ENCODE peak calls at places on chromosomes 16 and 17, in ten cellular contexts. One of them, this sample, is unnamed.

GRCh38 chr16:88730632-88731607 is 24.6 kb downstream of the CTU2 start:
- DNase-seq in esophagus squamous epithelium: no peak
- DNase-seq in PC-3: no peak
- DNase-seq in lower leg skin: no peak
- DNase-seq in GM20000: no peak
- DNase-seq in stomach: no peak
- DNase-seq in heart right ventricle: no peak
- DNase-seq in AG04450: no peak
- DNase-seq in astrocyte of the spinal cord: peak; percentile 72
- DNase-seq in neural crest cell: no peak
- DNase-seq in this sample: no peak

GRCh38 chr17:81683208-81683583 is 401 bp downstream of the ARL16 start:
- DNase-seq in heart right ventricle: no peak
- DNase-seq in AG04450: no peak
- DNase-seq in GM20000: no peak
- DNase-seq in lower leg skin: no peak
- DNase-seq in PC-3: no peak
- DNase-seq in esophagus squamous epithelium: no peak
- DNase-seq in stomach: no peak
- DNase-seq in neural crest cell: no peak
- DNase-seq in astrocyte of the spinal cord: no peak
- DNase-seq in this sample: no peak

GRCh38 chr16:66899310-66899944 is 19.1 kb downstream of the PDP2 start:
- DNase-seq in GM20000: no peak
- DNase-seq in lower leg skin: no peak
- DNase-seq in astrocyte of the spinal cord: no peak
- DNase-seq in stomach: no peak
- DNase-seq in AG04450: no peak
- DNase-seq in neural crest cell: no peak
- DNase-seq in heart right ventricle: no peak
- DNase-seq in PC-3: no peak
- DNase-seq in esophagus squamous epithelium: no peak
- DNase-seq in this sample: peak; percentile 50

GRCh38 chr17:20281860-20282259 is 185.5 kb downstream of the LGALS9B start:
- DNase-seq in esophagus squamous epithelium: no peak
- DNase-seq in AG04450: no peak
- DNase-seq in lower leg skin: no peak
- DNase-seq in stomach: no peak
- DNase-seq in astrocyte of the spinal cord: peak; percentile 16
- DNase-seq in GM20000: no peak
- DNase-seq in heart right ventricle: peak; percentile 36
- DNase-seq in neural crest cell: no peak
- DNase-seq in PC-3: no peak
- DNase-seq in this sample: no peak

GRCh38 chr16:88534731-88535141 is 35.5 kb upstream of the ZC3H18 start:
- DNase-seq in lower leg skin: no peak
- DNase-seq in GM20000: peak; percentile 82
- DNase-seq in esophagus squamous epithelium: no peak
- DNase-seq in AG04450: no peak
- DNase-seq in PC-3: peak; percentile 19
- DNase-seq in astrocyte of the spinal cord: peak; percentile 33
- DNase-seq in neural crest cell: no peak
- DNase-seq in heart right ventricle: peak; percentile 49
- DNase-seq in stomach: no peak
- DNase-seq in this sample: peak; percentile 50

GRCh38 chr16:11225677-11226549 is 30.1 kb downstream of the SOCS1 start:
- DNase-seq in AG04450: no peak
- DNase-seq in lower leg skin: no peak
- DNase-seq in neural crest cell: no peak
- DNase-seq in stomach: no peak
- DNase-seq in PC-3: no peak
- DNase-seq in esophagus squamous epithelium: no peak
- DNase-seq in heart right ventricle: no peak
- DNase-seq in GM20000: no peak
- DNase-seq in astrocyte of the spinal cord: no peak
- DNase-seq in this sample: no peak

GRCh38 chr16:4765511-4766474 is 1.2 kb downstream of the ZNF500 start:
- DNase-seq in AG04450: no peak
- DNase-seq in astrocyte of the spinal cord: no peak
- DNase-seq in PC-3: no peak
- DNase-seq in stomach: no peak
- DNase-seq in neural crest cell: no peak
- DNase-seq in lower leg skin: no peak
- DNase-seq in GM20000: no peak
- DNase-seq in heart right ventricle: no peak
- DNase-seq in esophagus squamous epithelium: no peak
- DNase-seq in this sample: no peak

GRCh38 chr16:3119701-3120408 is 7.5 kb downstream of the ZNF205 start:
- DNase-seq in stomach: no peak
- DNase-seq in heart right ventricle: no peak
- DNase-seq in lower leg skin: no peak
- DNase-seq in astrocyte of the spinal cord: no peak
- DNase-seq in esophagus squamous epithelium: no peak
- DNase-seq in PC-3: no peak
- DNase-seq in AG04450: no peak
- DNase-seq in GM20000: no peak
- DNase-seq in neural crest cell: no peak
- DNase-seq in this sample: no peak

GRCh38 chr16:46954562-46954961 is 18.9 kb downstream of the DNAJA2 start:
- DNase-seq in heart right ventricle: no peak
- DNase-seq in AG04450: no peak
- DNase-seq in astrocyte of the spinal cord: no peak
- DNase-seq in GM20000: no peak
- DNase-seq in PC-3: no peak
- DNase-seq in esophagus squamous epithelium: no peak
- DNase-seq in lower leg skin: no peak
- DNase-seq in neural crest cell: no peak
- DNase-seq in stomach: no peak
- DNase-seq in this sample: no peak

GRCh38 chr16:83365166-83365565 is 442.6 kb upstream of the HSBP1 start:
- DNase-seq in PC-3: no peak
- DNase-seq in esophagus squamous epithelium: no peak
- DNase-seq in GM20000: no peak
- DNase-seq in stomach: no peak
- DNase-seq in AG04450: no peak
- DNase-seq in lower leg skin: no peak
- DNase-seq in heart right ventricle: no peak
- DNase-seq in astrocyte of the spinal cord: no peak
- DNase-seq in neural crest cell: no peak
- DNase-seq in this sample: peak; percentile 16

GRCh38 chr16:75965504-75966374 is 239.4 kb upstream of the CPHXL start:
- DNase-seq in stomach: no peak
- DNase-seq in AG04450: no peak
- DNase-seq in lower leg skin: no peak
- DNase-seq in astrocyte of the spinal cord: peak; percentile 11
- DNase-seq in neural crest cell: no peak
- DNase-seq in esophagus squamous epithelium: no peak
- DNase-seq in PC-3: peak; percentile 53
- DNase-seq in heart right ventricle: no peak
- DNase-seq in GM20000: no peak
- DNase-seq in this sample: no peak

GRCh38 chr16:9258423-9259051 is 167.1 kb downstream of the HAPSTR1 start:
- DNase-seq in PC-3: peak; percentile 39
- DNase-seq in lower leg skin: no peak
- DNase-seq in neural crest cell: peak; percentile 36
- DNase-seq in esophagus squamous epithelium: no peak
- DNase-seq in stomach: no peak
- DNase-seq in astrocyte of the spinal cord: peak; percentile 4
- DNase-seq in GM20000: peak; percentile 50
- DNase-seq in heart right ventricle: peak; percentile 17
- DNase-seq in AG04450: no peak
- DNase-seq in this sample: peak; percentile 1

GRCh38 chr16:19116711-19117449 is 3.1 kb downstream of the ITPRIPL2 start:
- DNase-seq in heart right ventricle: no peak
- DNase-seq in lower leg skin: no peak
- DNase-seq in AG04450: no peak
- DNase-seq in stomach: no peak
- DNase-seq in esophagus squamous epithelium: no peak
- DNase-seq in astrocyte of the spinal cord: no peak
- DNase-seq in GM20000: no peak
- DNase-seq in neural crest cell: no peak
- DNase-seq in PC-3: no peak
- DNase-seq in this sample: peak; percentile 30

GRCh38 chr16:19115148-19116021 is 1.6 kb downstream of the ITPRIPL2 start:
- DNase-seq in heart right ventricle: peak; percentile 25
- DNase-seq in neural crest cell: no peak
- DNase-seq in AG04450: no peak
- DNase-seq in lower leg skin: no peak
- DNase-seq in GM20000: no peak
- DNase-seq in stomach: no peak
- DNase-seq in astrocyte of the spinal cord: no peak
- DNase-seq in esophagus squamous epithelium: no peak
- DNase-seq in PC-3: no peak
- DNase-seq in this sample: peak; percentile 23

GRCh38 chr16:19110537-19111391 is 3.0 kb upstream of the ITPRIPL2 start:
- DNase-seq in GM20000: no peak
- DNase-seq in AG04450: no peak
- DNase-seq in PC-3: no peak
- DNase-seq in stomach: no peak
- DNase-seq in heart right ventricle: no peak
- DNase-seq in astrocyte of the spinal cord: no peak
- DNase-seq in esophagus squamous epithelium: no peak
- DNase-seq in lower leg skin: no peak
- DNase-seq in neural crest cell: no peak
- DNase-seq in this sample: no peak

GRCh38 chr16:19113577-19114358 is at the start of gene ITPRIPL2:
- DNase-seq in heart right ventricle: peak; percentile 91
- DNase-seq in PC-3: peak; percentile 87
- DNase-seq in neural crest cell: peak; percentile 58
- DNase-seq in GM20000: peak; percentile 75
- DNase-seq in esophagus squamous epithelium: no peak
- DNase-seq in lower leg skin: peak; percentile 84
- DNase-seq in AG04450: no peak
- DNase-seq in stomach: peak; percentile 83
- DNase-seq in astrocyte of the spinal cord: peak; percentile 90
- DNase-seq in this sample: peak; percentile 97

GRCh38 chr16:19114359-19115147 is 789 bp downstream of the ITPRIPL2 start:
- DNase-seq in PC-3: peak; percentile 34
- DNase-seq in lower leg skin: peak; percentile 65
- DNase-seq in neural crest cell: peak; percentile 41
- DNase-seq in stomach: peak; percentile 61
- DNase-seq in AG04450: no peak
- DNase-seq in astrocyte of the spinal cord: peak; percentile 72
- DNase-seq in GM20000: peak; percentile 78
- DNase-seq in esophagus squamous epithelium: no peak
- DNase-seq in heart right ventricle: peak; percentile 65
- DNase-seq in this sample: peak; percentile 77
- TF ChIP-seq CTCF in PC-3: no peak
- TF ChIP-seq CTCF in lower leg skin: no peak
- TF ChIP-seq CTCF in neural crest cell: no peak
- TF ChIP-seq CTCF in stomach: no peak
- TF ChIP-seq CTCF in AG04450: peak; percentile 33
- TF ChIP-seq CTCF in astrocyte of the spinal cord: peak; percentile 22
- TF ChIP-seq CTCF in GM20000: no peak
- TF ChIP-seq CTCF in esophagus squamous epithelium: no peak
- TF ChIP-seq CTCF in heart right ventricle: peak; percentile 49
- TF ChIP-seq CTCF in this sample: no peak

GRCh38 chr17:45376171-45376564 is 56.5 kb downstream of the ARHGAP27 start:
- DNase-seq in esophagus squamous epithelium: no peak
- DNase-seq in neural crest cell: no peak
- DNase-seq in GM20000: no peak
- DNase-seq in lower leg skin: no peak
- DNase-seq in AG04450: no peak
- DNase-seq in stomach: no peak
- DNase-seq in heart right ventricle: no peak
- DNase-seq in astrocyte of the spinal cord: no peak
- DNase-seq in PC-3: no peak
- DNase-seq in this sample: no peak
- TF ChIP-seq CTCF in esophagus squamous epithelium: no peak
- TF ChIP-seq CTCF in neural crest cell: no peak
- TF ChIP-seq CTCF in GM20000: no peak
- TF ChIP-seq CTCF in lower leg skin: no peak
- TF ChIP-seq CTCF in AG04450: no peak
- TF ChIP-seq CTCF in stomach: no peak
- TF ChIP-seq CTCF in heart right ventricle: no peak
- TF ChIP-seq CTCF in astrocyte of the spinal cord: no peak
- TF ChIP-seq CTCF in PC-3: no peak
- TF ChIP-seq CTCF in this sample: no peak

DNA sequence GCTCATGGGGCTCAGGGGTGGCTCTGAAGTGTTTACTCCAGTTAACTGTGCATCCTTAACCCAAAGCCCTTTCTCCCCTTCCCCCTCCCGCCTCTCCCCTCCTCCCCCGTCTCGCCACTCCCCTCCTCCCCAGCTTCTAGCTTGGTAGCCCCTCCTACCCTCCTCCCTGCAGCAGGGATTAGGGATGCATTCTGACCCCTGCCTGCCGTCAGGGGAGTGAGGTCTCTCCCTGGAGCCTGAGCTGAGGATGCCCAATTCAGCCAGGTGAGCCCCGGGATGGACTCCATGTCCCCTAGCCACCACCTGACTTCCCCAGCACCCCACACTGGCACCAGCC is 1.6 kb downstream of the HS3ST6 start:
- DNase-seq in esophagus squamous epithelium: no peak
- DNase-seq in GM20000: no peak
- DNase-seq in AG04450: no peak
- DNase-seq in astrocyte of the spinal cord: no peak
- DNase-seq in PC-3: no peak
- DNase-seq in heart right ventricle: no peak
- DNase-seq in neural crest cell: no peak
- DNase-seq in stomach: no peak
- DNase-seq in lower leg skin: no peak
- DNase-seq in this sample: no peak
- TF ChIP-seq CTCF in esophagus squamous epithelium: no peak
- TF ChIP-seq CTCF in GM20000: no peak
- TF ChIP-seq CTCF in AG04450: no peak
- TF ChIP-seq CTCF in astrocyte of the spinal cord: no peak
- TF ChIP-seq CTCF in PC-3: no peak
- TF ChIP-seq CTCF in heart right ventricle: no peak
- TF ChIP-seq CTCF in neural crest cell: no peak
- TF ChIP-seq CTCF in stomach: no peak
- TF ChIP-seq CTCF in lower leg skin: no peak
- TF ChIP-seq CTCF in this sample: no peak

DNA sequence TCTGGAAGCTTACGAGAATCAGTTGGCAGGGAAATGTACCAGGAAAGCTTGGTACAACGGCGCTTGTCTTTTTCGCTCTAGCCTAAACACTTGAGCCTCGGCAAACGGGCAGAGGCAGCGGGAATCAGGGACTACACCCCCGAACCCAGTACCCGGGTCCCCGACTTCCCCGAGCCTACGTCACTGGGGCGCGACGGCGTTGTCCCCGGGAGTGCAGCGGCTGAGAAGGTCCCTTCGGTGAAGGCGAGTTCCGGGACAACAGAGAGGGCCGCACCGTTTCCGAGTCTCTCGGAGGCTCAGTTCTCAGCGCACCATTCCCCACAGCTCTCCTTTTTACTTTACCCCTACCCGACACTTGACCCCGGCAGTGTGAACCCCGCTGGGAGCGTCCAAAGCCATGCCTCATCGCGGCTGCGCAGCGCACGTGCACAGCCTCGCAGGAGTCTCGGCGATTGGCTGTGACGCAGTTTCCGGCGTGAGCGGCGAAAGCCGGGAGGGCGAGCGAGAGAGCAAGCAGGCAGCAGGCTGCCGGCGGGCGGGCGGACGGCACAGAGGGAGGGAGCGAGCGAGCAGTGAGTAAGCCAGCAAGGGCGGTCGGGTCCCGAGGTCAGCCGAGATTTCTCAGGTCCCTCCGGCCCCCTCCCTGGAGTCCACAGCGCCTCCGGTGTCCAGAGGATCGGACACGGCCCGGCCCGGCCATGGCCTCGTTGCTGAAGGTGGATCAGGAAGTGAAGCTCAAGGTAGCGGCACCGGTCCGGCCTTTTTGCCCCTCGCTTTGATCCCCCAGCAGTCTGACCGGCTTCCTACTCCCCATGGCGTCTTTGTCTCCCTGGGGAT is at the start of gene PSME3:
- DNase-seq in stomach: peak; percentile 93
- DNase-seq in astrocyte of the spinal cord: peak; percentile 89
- DNase-seq in GM20000: peak; percentile 90
- DNase-seq in PC-3: peak; percentile 80
- DNase-seq in neural crest cell: peak; percentile 81
- DNase-seq in lower leg skin: peak; percentile 82
- DNase-seq in AG04450: peak; percentile 47
- DNase-seq in esophagus squamous epithelium: peak; percentile 41
- DNase-seq in heart right ventricle: peak; percentile 92
- DNase-seq in this sample: peak; percentile 91
- TF ChIP-seq CTCF in stomach: no peak
- TF ChIP-seq CTCF in astrocyte of the spinal cord: peak; percentile 2
- TF ChIP-seq CTCF in GM20000: no peak
- TF ChIP-seq CTCF in PC-3: no peak
- TF ChIP-seq CTCF in neural crest cell: no peak
- TF ChIP-seq CTCF in lower leg skin: no peak
- TF ChIP-seq CTCF in AG04450: no peak
- TF ChIP-seq CTCF in esophagus squamous epithelium: no peak
- TF ChIP-seq CTCF in heart right ventricle: peak; percentile 36
- TF ChIP-seq CTCF in this sample: no peak

This sample was measured in cardiac fibroblast.